ENCODE peak calls at places on chromosomes 13 and 19, in six cellular contexts. A is neural progenitor cell, I is tibial artery, V is thoracic aorta, N is suprapubic skin, E is heart left ventricle. C is an unnamed sample. For H3K27me3, the result is how much of the 10 kb centered on the place peaks cover.

GRCh38 chr13:34156841-34157365 is 339.0 kb downstream of the RFC3 start:
- DNase-seq in V (peak), I (peak), A (no peak), N (no peak), E (peak), C (no peak)

GRCh38 chr19:54420383-54421168 is 5.3 kb downstream of the TTYH1 start:
- DNase-seq in E (peak), N (no peak), V (no peak), A (peak), I (no peak), C (peak)

GRCh38 chr19:45130236-45130635 is 30.5 kb downstream of the NKPD1 start:
- DNase-seq in V (no peak), E (no peak), N (no peak), A (no peak), I (no peak), C (peak)

GRCh38 chr13:74015137-74015536 is 119.1 kb downstream of the KLF12 start:
- DNase-seq in E (no peak), V (no peak), N (no peak), I (no peak), A (no peak), C (no peak)

GRCh38 chr13:65461590-65461989 is 1768.5 kb downstream of the PCDH9 start:
- DNase-seq in V (no peak), A (no peak), E (no peak), I (no peak), N (no peak), C (no peak)

GRCh38 chr13:98893361-98893760 is 84.5 kb downstream of the DOCK9 start:
- DNase-seq in N (no peak), V (no peak), E (no peak), A (no peak), I (no peak), C (no peak)

GRCh38 chr13:19959141-19959830 is 759 bp downstream of the ZMYM2 start:
- DNase-seq in I (peak), N (peak), A (peak), E (peak), V (peak), C (peak)

GRCh38 chr13:110055089-110055488 is 251.9 kb downstream of the COL4A1 start:
- DNase-seq in A (no peak), I (no peak), E (no peak), N (no peak), V (no peak), C (no peak)

GRCh38 chr13:36094478-36094877 is 36.7 kb downstream of the DCLK1 start:
- DNase-seq in A (no peak), I (no peak), E (no peak), N (no peak), V (no peak), C (peak)

GRCh38 chr19:24054044-24054935 is 32.7 kb upstream of the ZNF254 start:
- DNase-seq in I (no peak), V (no peak), E (no peak), A (no peak), N (no peak), C (no peak)

GRCh38 chr13:95929430-95929829 is 123.8 kb downstream of the UGGT2 start:
- DNase-seq in E (no peak), V (no peak), A (no peak), N (no peak), I (no peak), C (no peak)

GRCh38 chr13:21730186-21730880 is 59.5 kb downstream of the FGF9 start:
- DNase-seq in A (no peak), I (no peak), V (no peak), E (no peak), N (no peak), C (no peak)

GRCh38 chr13:43675577-43675976 is 111.2 kb downstream of the ENOX1 start:
- DNase-seq in A (no peak), I (no peak), N (no peak), E (no peak), V (no peak), C (no peak)

GRCh38 chr19:18110833-18111232 is 13.3 kb downstream of the MAST3 start:
- DNase-seq in E (no peak), N (no peak), A (no peak), I (no peak), V (no peak), C (peak)

GRCh38 chr19:14147797-14148605 is 11.6 kb upstream of the ASF1B start:
- DNase-seq in E (peak), N (no peak), A (peak), I (peak), V (no peak), C (peak)

GRCh38 chr19:1366899-1367870 is 16.5 kb upstream of the NDUFS7 start:
- DNase-seq in A (no peak), N (no peak), I (no peak), V (no peak), E (no peak), C (no peak)

GRCh38 chr19:44847144-44848035 is 1.3 kb downstream of the NECTIN2 start:
- DNase-seq in A (peak), V (no peak), I (peak), N (peak), E (peak), C (peak)

GRCh38 chr19:12843328-12843727 is 5.0 kb downstream of the MAST1 start:
- DNase-seq in E (no peak), I (no peak), V (no peak), N (no peak), A (no peak), C (no peak)

GRCh38 chr19:12841094-12841493 is 2.8 kb downstream of the MAST1 start:
- DNase-seq in A (peak), E (no peak), V (no peak), I (no peak), N (no peak), C (peak)

GRCh38 chr19:12840091-12841079 is 2.1 kb downstream of the MAST1 start:
- DNase-seq in N (no peak), A (peak), I (no peak), E (no peak), V (no peak), C (peak)

GRCh38 chr19:12843999-12844732 is 5.9 kb downstream of the MAST1 start:
- DNase-seq in N (no peak), E (no peak), I (no peak), V (no peak), A (no peak), C (no peak)

DNA sequence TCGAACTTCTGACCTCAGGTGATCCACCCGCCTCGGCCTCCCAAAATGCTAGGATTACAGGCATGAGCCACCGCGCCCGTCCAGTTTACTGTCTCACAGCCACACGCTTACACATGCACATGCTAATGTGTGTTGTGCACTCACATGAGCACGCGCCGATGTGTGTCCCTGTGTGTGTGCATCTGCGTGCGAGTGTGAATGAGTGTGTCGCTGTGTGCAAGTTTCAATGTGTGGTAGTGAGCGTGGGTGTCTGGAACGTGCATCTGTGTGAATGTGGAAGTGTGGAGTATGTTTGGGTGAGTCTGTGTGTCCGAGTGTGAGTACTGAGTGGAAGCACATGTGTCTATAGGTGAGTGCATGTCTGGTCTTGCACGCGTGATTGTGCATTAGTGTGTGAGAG is 4.2 kb downstream of the MAST1 start:
- DNase-seq in N (no peak), A (no peak), V (no peak), I (no peak), E (no peak), C (no peak)
- H3K27me3 ChIP-seq in N (half or more), A (under half), V (under half), I (under half), E (under half), C (under half)

DNA sequence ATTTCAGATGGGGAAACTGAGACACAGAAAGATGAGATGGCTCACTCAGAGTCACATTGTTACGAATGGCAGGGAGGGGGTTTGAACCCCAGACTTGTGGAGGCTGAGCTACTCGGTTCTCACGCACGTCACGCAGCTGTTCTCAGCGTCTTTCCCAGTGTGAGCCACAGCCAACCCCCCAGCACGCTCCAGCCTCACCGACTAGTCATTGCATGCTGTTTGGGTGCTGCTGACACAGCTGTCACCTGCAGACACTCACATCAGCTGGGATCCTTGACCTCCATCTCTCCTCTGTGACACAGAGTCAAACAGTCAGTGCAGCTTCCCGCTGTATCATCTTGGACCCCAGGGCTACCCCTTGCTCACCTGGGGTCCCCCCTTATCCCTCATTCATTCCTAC is 2.4 kb upstream of the NCAN start:
- DNase-seq in V (no peak), I (no peak), N (no peak), A (no peak), E (no peak), C (no peak)
- H3K4me3 ChIP-seq in V (no peak), I (no peak), N (no peak), A (no peak), E (no peak), C (no peak)

DNA sequence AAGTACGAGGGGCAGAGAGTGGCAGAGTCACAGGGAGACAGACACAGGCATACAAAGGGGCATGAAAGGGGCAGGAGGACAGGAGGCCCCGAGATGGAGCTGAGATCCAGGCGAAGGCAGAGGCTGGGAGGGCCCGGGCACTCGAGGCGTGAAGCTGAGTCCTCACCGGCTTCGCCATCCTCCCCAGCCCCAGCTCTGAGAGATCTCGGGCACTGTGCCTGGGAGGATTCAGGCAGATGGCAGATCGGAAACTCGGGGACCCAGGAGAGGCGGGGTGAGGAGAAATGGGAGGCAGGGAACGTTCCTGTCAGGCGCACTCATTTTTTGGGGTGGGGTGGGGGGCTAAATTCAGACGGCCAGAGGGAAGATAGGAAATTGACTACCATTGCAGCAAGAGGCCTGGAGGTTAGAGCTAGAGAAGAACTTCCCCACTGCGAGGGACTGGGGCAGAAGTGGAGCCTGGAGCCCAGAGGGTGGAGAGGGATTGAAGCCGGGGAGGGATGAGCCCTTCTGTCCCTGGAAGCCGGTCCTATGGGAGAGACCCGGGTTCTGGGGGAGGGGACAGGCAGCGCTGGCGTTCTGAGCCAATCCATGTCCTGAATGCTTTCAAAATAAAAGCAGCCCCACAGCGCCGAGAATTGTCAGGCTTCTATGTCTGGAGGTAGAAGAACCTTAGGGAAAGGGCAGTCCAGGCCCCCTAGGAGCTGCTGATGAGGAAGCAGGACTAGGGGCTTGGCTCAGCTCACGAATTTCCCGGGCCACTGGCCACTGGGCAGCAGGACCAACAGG is 12.6 kb downstream of the LRRC4B start:
- DNase-seq in I (no peak), E (no peak), V (no peak), N (no peak), A (peak), C (peak)
- H3K27me3 ChIP-seq in I (under half), E (under half), V (under half), N (half or more), A (half or more), C (half or more)

GRCh38 chr13:48120246-48120645 is 25.3 kb upstream of the MED4 start:
- DNase-seq in V (no peak), A (no peak), I (no peak), E (no peak), N (no peak), C (no peak)
- H3K4me3 ChIP-seq in V (no peak), A (no peak), I (no peak), E (no peak), N (no peak), C (no peak)

DNA sequence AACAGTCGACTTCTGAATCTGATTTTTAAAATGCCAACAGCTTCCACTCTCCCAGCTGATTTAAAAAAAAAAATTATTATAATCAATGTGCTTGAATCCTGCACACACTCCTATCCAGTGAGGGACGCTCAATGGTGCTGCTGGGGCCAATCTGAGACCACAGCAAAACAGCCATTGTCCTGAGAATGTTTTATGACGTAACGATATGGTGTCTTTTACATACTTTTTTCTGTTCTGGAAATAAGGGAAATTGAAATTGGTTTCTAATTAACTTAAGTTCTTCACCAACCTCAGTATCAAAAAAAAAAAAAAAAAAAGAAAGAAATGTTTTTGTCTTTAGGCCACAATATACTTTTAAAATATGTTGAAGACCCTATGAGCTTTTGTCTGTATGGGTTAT is 66.1 kb upstream of the SOX1 start:
- DNase-seq in V (no peak), E (no peak), A (no peak), N (no peak), I (no peak), C (no peak)
- H3K27me3 ChIP-seq in V (under half), E (under half), A (half or more), N (under half), I (under half), C (under half)

DNA sequence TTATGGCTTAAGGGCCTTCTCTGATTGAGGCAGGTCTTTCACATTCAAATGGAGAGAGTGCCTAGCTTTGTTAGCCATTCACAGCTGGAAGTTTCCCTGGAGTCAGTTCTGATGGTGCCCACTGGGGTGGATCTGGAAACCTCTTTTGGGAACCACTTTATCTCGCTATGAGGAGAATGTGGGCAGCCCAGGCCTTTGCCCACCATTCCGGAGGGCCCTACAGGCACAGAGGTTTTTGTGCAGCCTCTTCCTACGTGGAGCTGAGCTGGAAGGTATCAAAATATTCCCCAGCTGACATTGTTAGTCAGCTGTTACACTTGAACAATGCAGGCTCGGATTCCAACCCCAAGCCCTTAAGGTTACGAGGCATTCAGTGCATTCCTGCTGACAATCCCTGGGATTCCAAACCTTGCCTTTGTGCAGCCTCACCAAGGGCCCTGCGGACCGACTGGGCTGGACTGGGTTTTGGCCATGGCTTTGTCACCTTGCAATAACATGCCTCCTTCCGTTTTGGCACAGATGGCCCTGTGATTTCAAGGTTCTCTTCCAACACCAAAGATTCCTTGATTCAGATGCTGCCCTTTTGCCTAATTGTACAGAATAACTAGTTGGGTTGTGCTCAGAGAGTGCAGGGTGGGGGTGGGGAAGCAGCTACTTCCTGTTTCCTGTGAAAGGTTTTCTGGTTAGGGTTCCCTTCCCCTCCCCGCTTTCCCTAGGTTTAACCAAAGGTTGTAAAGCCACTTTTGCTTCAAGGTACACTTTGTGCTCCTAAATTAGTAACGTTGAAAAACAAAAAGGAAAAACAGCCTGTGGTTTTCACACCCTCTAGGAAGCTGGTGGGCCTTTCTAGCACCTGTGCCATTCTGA is 27.1 kb downstream of the SAE1 start:
- DNase-seq in N (peak), V (peak), I (no peak), A (peak), E (peak), C (peak)
- H3K4me3 ChIP-seq in N (peak), V (peak), I (no peak), A (no peak), E (no peak), C (no peak)

GRCh38 chr13:111365149-111366005 is 44.9 kb downstream of the TEX29 start:
- DNase-seq in N (no peak), V (no peak), A (no peak), I (no peak), E (no peak), C (no peak)
- H3K27me3 ChIP-seq in N (under half), V (under half), A (under half), I (under half), E (under half), C (under half)